ENCODE peak calls at places on chromosomes 13 and 19, in four cellular contexts. F is AG10803, O is right atrium auricular region, M is tibial artery. R is an unnamed sample.
A peak's percentile ranks its signal among the peaks of the same experiment; 100 is the strongest.

GRCh38 chr13:46962286-46962941 is 65.6 kb upstream of the HTR2A start:
- DNase-seq in M (no peak), O (no peak), F (peak; percentile 42), R (no peak)

GRCh38 chr19:4033028-4033956 is 25.8 kb downstream of the PIAS4 start:
- DNase-seq in F (no peak), M (no peak), O (no peak), R (no peak)

GRCh38 chr13:31172001-31172400 is 10.3 kb upstream of the HSPH1 start:
- DNase-seq in O (no peak), M (no peak), F (peak; percentile 55), R (no peak)

GRCh38 chr19:2888739-2889224 is 11.9 kb upstream of the ZNF57 start:
- DNase-seq in M (peak; percentile 24), O (no peak), F (peak; percentile 13), R (no peak)

GRCh38 chr19:55069137-55069858 is 6.3 kb upstream of the RDH13 start:
- DNase-seq in M (no peak), F (no peak), O (no peak), R (no peak)

GRCh38 chr13:47408546-47409319 is 511.9 kb upstream of the HTR2A start:
- DNase-seq in F (peak; percentile 25), O (no peak), M (no peak), R (no peak)

GRCh38 chr13:98761126-98761978 is 8.9 kb upstream of the SLC15A1 start:
- DNase-seq in M (no peak), F (peak; percentile 78), O (no peak), R (no peak)

GRCh38 chr19:38587562-38587961 is 30.2 kb downstream of the MAP4K1 start:
- DNase-seq in F (no peak), O (no peak), M (no peak), R (no peak)

GRCh38 chr19:35986664-35987570 is 8.1 kb upstream of the SDHAF1 start:
- DNase-seq in M (peak; percentile 55), F (no peak), O (no peak), R (no peak)

GRCh38 chr13:20411638-20412342 is 113.9 kb downstream of the CRYL1 start:
- DNase-seq in F (no peak), M (no peak), O (no peak), R (no peak)

GRCh38 chr19:6065685-6066365 is 44.5 kb downstream of the RFX2 start:
- DNase-seq in F (peak; percentile 79), M (no peak), O (peak; percentile 80), R (no peak)
- H3K4me3 ChIP-seq in F (no peak overlapping the region), M (peak overlapping the region; percentile 5), O (peak overlapping the region; percentile 9), R (peak overlapping the region; percentile 19)

GRCh38 chr19:44757057-44757734 is 8.7 kb downstream of the BCL3 start:
- DNase-seq in M (peak; percentile 79), F (peak; percentile 65), O (peak; percentile 72), R (no peak)

GRCh38 chr19:44756089-44756562 is 7.6 kb downstream of the BCL3 start:
- DNase-seq in O (no peak), F (no peak), M (no peak), R (no peak)

GRCh38 chr19:44759083-44759804 is 10.7 kb downstream of the BCL3 start:
- DNase-seq in M (no peak), O (no peak), F (no peak), R (no peak)

GRCh38 chr19:44757735-44758505 is 9.4 kb downstream of the BCL3 start:
- DNase-seq in M (peak; percentile 77), F (peak; percentile 53), O (peak; percentile 82), R (no peak)

DNA sequence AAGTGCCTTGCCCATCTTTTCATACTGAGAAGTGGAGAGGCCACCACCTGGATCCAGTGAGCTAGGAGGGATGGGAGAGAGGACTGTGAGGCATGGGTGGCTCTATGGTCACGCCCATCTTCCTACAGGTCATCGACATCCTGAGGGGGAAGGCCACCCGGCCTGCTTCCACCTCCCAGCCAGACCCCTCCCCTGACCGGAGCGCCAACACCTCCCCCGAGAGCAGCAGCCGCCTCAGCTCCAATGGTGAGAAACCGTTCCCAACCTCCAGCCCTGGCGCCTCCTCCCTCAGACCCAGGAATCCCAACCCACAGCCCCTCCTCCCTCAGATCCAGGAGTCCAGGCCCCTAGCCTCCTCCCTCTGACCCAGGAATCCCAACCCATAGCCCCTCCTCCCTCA is 10.1 kb downstream of the BCL3 start:
- DNase-seq in F (no peak), M (no peak), O (no peak), R (no peak)
- H3K4me3 ChIP-seq in F (peak overlapping the region; percentile 55), M (peak overlapping the region; percentile 61), O (peak overlapping the region; percentile 51), R (peak overlapping the region; percentile 59)

GRCh38 chr19:33375156-33375744 is 1.7 kb downstream of the CEBPG start:
- DNase-seq in O (no peak), F (no peak), M (no peak), R (no peak)

GRCh38 chr19:33376931-33377557 is 3.5 kb downstream of the CEBPG start:
- DNase-seq in F (no peak), O (no peak), M (no peak), R (no peak)

GRCh38 chr19:33374406-33374703 is 846 bp downstream of the CEBPG start:
- DNase-seq in F (peak; percentile 44), O (no peak), M (no peak), R (no peak)

GRCh38 chr19:33376423-33376822 is 2.9 kb downstream of the CEBPG start:
- DNase-seq in M (peak; percentile 84), F (peak; percentile 88), O (peak; percentile 94), R (no peak)

DNA sequence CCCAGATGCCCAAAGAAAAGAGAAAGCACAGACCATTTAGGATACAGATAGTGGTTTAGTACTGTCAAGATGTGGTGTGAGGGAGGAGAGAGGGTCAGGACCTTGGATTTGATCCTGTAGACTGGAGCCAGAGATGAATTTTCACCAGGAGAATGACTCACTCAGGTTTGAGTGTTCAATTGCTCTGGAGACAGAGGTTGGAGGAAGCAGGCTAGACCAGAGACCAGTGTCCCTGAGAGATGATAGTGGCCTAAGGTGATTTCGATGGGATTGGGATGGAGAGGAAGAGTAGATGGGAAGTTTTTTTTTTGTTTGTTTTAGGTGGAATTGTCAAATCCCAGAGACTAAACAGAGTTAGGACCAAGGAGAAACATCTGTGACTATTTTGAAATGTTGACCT is 2.3 kb downstream of the CEBPG start:
- DNase-seq in M (no peak), F (peak; percentile 40), O (no peak), R (no peak)
- H3K4me3 ChIP-seq in M (no peak overlapping the region), F (peak overlapping the region; percentile 29), O (no peak overlapping the region), R (no peak overlapping the region)

GRCh38 chr13:80555796-80556195 is 214.9 kb upstream of the SPRY2 start:
- DNase-seq in O (no peak), M (no peak), F (no peak), R (no peak)

GRCh38 chr13:80558074-80558473 is 217.1 kb upstream of the SPRY2 start:
- DNase-seq in F (no peak), O (no peak), M (no peak), R (no peak)

GRCh38 chr13:80553041-80553440 is 212.1 kb upstream of the SPRY2 start:
- DNase-seq in O (no peak), F (no peak), M (no peak), R (no peak)

GRCh38 chr13:80551650-80552497 is 210.9 kb upstream of the SPRY2 start:
- DNase-seq in O (no peak), M (no peak), F (no peak), R (no peak)

DNA sequence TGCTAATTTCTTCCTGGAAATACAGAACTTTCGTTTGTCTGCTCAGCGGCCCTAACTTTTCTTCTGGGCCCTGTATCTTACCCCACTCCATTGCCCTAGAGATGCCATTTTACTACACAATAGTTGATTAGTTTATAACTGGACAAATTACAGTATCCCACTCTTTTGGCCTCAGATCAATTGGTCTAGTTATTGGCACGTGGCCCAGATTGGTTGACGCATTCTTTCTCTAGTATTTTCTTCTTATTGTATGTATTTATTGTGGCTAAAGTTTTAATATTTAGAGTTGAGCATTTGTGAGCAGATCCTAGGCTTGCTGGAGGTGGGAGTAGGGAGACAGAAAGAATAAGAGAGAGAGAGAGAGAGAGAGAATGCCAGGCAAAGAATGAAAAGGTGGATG is 215.4 kb upstream of the SPRY2 start:
- DNase-seq in M (no peak), O (no peak), F (no peak), R (no peak)
- H3K4me3 ChIP-seq in M (no peak overlapping the region), O (no peak overlapping the region), F (no peak overlapping the region), R (no peak overlapping the region)

GRCh38 chr13:113864303-113864890 is 521 bp upstream of the GAS6 start:
- DNase-seq in F (peak; percentile 54), M (no peak), O (no peak), R (no peak)
- H3K4me3 ChIP-seq in F (peak overlapping the region; percentile 90), M (peak overlapping the region; percentile 92), O (peak overlapping the region; percentile 74), R (peak overlapping the region; percentile 94)